ENCODE peak calls at places on chromosomes 12 and 14, in eight cellular contexts. One of them, this sample, is unnamed.

GRCh38 chr12:6643569-6644256 is 3.5 kb downstream of the ACRBP start:
- DNase-seq in GM13977: no peak
- DNase-seq in A549: no peak
- DNase-seq in GM20000: no peak
- DNase-seq in lung: no peak
- DNase-seq in A673: no peak
- DNase-seq in MCF 10A: no peak
- DNase-seq in fibroblast of lung: no peak
- DNase-seq in this sample: no peak

GRCh38 chr14:68145539-68145938 is 326.0 kb downstream of the RAD51B start:
- DNase-seq in fibroblast of lung: peak
- DNase-seq in GM20000: no peak
- DNase-seq in A673: no peak
- DNase-seq in MCF 10A: no peak
- DNase-seq in lung: no peak
- DNase-seq in A549: no peak
- DNase-seq in GM13977: no peak
- DNase-seq in this sample: no peak

GRCh38 chr12:93818488-93819047 is 141.4 kb downstream of the CRADD start:
- DNase-seq in lung: no peak
- DNase-seq in A673: no peak
- DNase-seq in GM13977: no peak
- DNase-seq in MCF 10A: no peak
- DNase-seq in fibroblast of lung: no peak
- DNase-seq in GM20000: no peak
- DNase-seq in A549: no peak
- DNase-seq in this sample: no peak

GRCh38 chr14:88974991-88975835 is 150.8 kb downstream of the TTC8 start:
- DNase-seq in MCF 10A: no peak
- DNase-seq in A549: no peak
- DNase-seq in lung: no peak
- DNase-seq in GM20000: no peak
- DNase-seq in fibroblast of lung: no peak
- DNase-seq in A673: no peak
- DNase-seq in GM13977: no peak
- DNase-seq in this sample: no peak

GRCh38 chr12:55925870-55926737 is 1.6 kb downstream of the PYM1 start:
- DNase-seq in GM13977: no peak
- DNase-seq in lung: no peak
- DNase-seq in GM20000: no peak
- DNase-seq in A673: no peak
- DNase-seq in MCF 10A: no peak
- DNase-seq in A549: no peak
- DNase-seq in fibroblast of lung: no peak
- DNase-seq in this sample: no peak

GRCh38 chr12:51056242-51056641 is 8.1 kb downstream of the LETMD1 start:
- DNase-seq in lung: peak
- DNase-seq in A549: peak
- DNase-seq in fibroblast of lung: peak
- DNase-seq in A673: no peak
- DNase-seq in GM13977: no peak
- DNase-seq in MCF 10A: peak
- DNase-seq in GM20000: no peak
- DNase-seq in this sample: no peak

GRCh38 chr14:102120888-102121287 is 18.8 kb upstream of the WDR20 start:
- DNase-seq in MCF 10A: no peak
- DNase-seq in GM20000: no peak
- DNase-seq in GM13977: no peak
- DNase-seq in fibroblast of lung: no peak
- DNase-seq in A673: no peak
- DNase-seq in lung: no peak
- DNase-seq in A549: no peak
- DNase-seq in this sample: no peak

GRCh38 chr12:19764408-19764807 is 325.1 kb downstream of the AEBP2 start:
- DNase-seq in GM13977: no peak
- DNase-seq in fibroblast of lung: peak
- DNase-seq in A673: no peak
- DNase-seq in lung: no peak
- DNase-seq in MCF 10A: peak
- DNase-seq in GM20000: no peak
- DNase-seq in A549: no peak
- DNase-seq in this sample: no peak

GRCh38 chr14:78154827-78155226 is 15.3 kb upstream of the NRXN3 start:
- DNase-seq in lung: no peak
- DNase-seq in MCF 10A: no peak
- DNase-seq in GM13977: no peak
- DNase-seq in A673: peak
- DNase-seq in A549: peak
- DNase-seq in GM20000: no peak
- DNase-seq in fibroblast of lung: peak
- DNase-seq in this sample: no peak

GRCh38 chr14:55451398-55451797 is 11.0 kb upstream of the TBPL2 start:
- DNase-seq in A549: no peak
- DNase-seq in MCF 10A: peak
- DNase-seq in A673: no peak
- DNase-seq in GM20000: no peak
- DNase-seq in GM13977: no peak
- DNase-seq in lung: no peak
- DNase-seq in fibroblast of lung: no peak
- DNase-seq in this sample: no peak

GRCh38 chr14:55589171-55589570 is 9.2 kb downstream of the KTN1 start:
- DNase-seq in fibroblast of lung: no peak
- DNase-seq in lung: no peak
- DNase-seq in A549: no peak
- DNase-seq in GM20000: no peak
- DNase-seq in A673: no peak
- DNase-seq in GM13977: no peak
- DNase-seq in MCF 10A: peak
- DNase-seq in this sample: no peak

DNA sequence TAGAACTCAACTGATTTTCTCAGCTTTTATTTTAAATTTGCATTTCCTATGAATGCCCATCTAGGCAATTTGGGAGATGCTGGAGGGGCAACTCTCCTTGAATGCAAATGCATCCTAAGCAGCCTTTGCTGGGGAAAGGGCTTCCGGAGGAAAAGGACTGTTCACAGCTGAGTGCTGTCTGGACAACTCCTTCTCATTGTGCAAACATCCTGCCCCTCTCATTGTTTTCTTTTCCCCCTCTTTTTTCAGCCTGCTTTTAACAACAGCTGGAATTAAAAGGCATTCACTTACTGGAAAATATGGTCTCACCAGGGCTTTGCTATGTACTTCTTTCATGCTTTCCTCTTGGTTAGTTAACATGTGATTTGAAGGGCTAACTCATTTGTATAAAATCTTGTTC is 397.8 kb downstream of the FUT8 start:
- DNase-seq in A549: no peak
- DNase-seq in A673: no peak
- DNase-seq in fibroblast of lung: no peak
- DNase-seq in MCF 10A: no peak
- DNase-seq in lung: no peak
- DNase-seq in GM20000: no peak
- DNase-seq in GM13977: no peak
- DNase-seq in this sample: no peak
- TF ChIP-seq CTCF in A549: no peak
- TF ChIP-seq CTCF in A673: no peak
- TF ChIP-seq CTCF in fibroblast of lung: no peak
- TF ChIP-seq CTCF in MCF 10A: no peak
- TF ChIP-seq CTCF in lung: no peak
- TF ChIP-seq CTCF in GM20000: no peak
- TF ChIP-seq CTCF in GM13977: no peak
- TF ChIP-seq CTCF in this sample: no peak

DNA sequence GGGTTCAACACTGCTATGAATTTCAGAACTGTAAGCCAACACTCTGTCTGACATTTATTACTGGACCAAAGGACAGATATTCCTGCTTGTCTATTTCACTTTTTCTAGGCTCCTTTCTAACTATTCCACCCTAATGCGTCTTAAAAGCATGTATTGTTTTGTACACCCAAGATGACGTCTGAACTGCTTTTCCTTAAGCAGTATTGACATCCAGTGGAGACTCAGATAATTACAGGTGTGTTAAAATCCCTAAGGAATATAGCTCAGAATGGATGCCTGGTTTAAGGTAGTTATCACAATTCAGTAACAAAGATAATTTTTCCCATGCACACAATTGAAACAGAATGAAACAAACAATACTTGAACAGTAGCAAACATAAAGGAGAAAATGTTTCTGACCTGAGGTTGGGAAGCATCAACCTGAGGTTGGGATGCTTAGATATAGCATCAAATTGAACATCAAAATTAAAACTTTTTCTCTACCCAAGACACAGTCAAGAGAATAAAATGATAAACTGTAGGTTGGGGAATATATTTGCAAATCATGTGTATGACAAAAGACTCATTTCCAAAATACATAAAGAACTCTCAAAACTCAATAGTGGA is 93.7 kb upstream of the PTPRR start:
- DNase-seq in MCF 10A: peak
- DNase-seq in A549: peak
- DNase-seq in A673: peak
- DNase-seq in lung: no peak
- DNase-seq in fibroblast of lung: peak
- DNase-seq in GM13977: no peak
- DNase-seq in GM20000: no peak
- DNase-seq in this sample: no peak
- TF ChIP-seq CTCF in MCF 10A: peak
- TF ChIP-seq CTCF in A549: peak
- TF ChIP-seq CTCF in A673: peak
- TF ChIP-seq CTCF in lung: peak
- TF ChIP-seq CTCF in fibroblast of lung: peak
- TF ChIP-seq CTCF in GM13977: no peak
- TF ChIP-seq CTCF in GM20000: no peak
- TF ChIP-seq CTCF in this sample: no peak

GRCh38 chr14:49770212-49770817 is 2.4 kb downstream of the KLHDC2 start:
- DNase-seq in fibroblast of lung: peak
- DNase-seq in lung: peak
- DNase-seq in A673: no peak
- DNase-seq in GM20000: no peak
- DNase-seq in MCF 10A: peak
- DNase-seq in GM13977: no peak
- DNase-seq in A549: peak
- DNase-seq in this sample: no peak
- TF ChIP-seq CTCF in fibroblast of lung: no peak
- TF ChIP-seq CTCF in lung: no peak
- TF ChIP-seq CTCF in A673: no peak
- TF ChIP-seq CTCF in GM20000: no peak
- TF ChIP-seq CTCF in MCF 10A: no peak
- TF ChIP-seq CTCF in GM13977: no peak
- TF ChIP-seq CTCF in A549: no peak
- TF ChIP-seq CTCF in this sample: no peak

GRCh38 chr12:64389154-64389553 is 1.4 kb downstream of the C12orf56 start:
- DNase-seq in A673: no peak
- DNase-seq in lung: no peak
- DNase-seq in MCF 10A: no peak
- DNase-seq in A549: no peak
- DNase-seq in GM13977: no peak
- DNase-seq in fibroblast of lung: no peak
- DNase-seq in GM20000: no peak
- DNase-seq in this sample: no peak

GRCh38 chr12:64390275-64390851 is at the start of gene C12orf56:
- DNase-seq in A673: no peak
- DNase-seq in GM20000: peak
- DNase-seq in lung: no peak
- DNase-seq in A549: peak
- DNase-seq in fibroblast of lung: peak
- DNase-seq in MCF 10A: no peak
- DNase-seq in GM13977: peak
- DNase-seq in this sample: no peak

GRCh38 chr12:64387201-64387816 is 3.2 kb downstream of the C12orf56 start:
- DNase-seq in GM20000: no peak
- DNase-seq in MCF 10A: peak
- DNase-seq in GM13977: no peak
- DNase-seq in A673: no peak
- DNase-seq in fibroblast of lung: no peak
- DNase-seq in A549: no peak
- DNase-seq in lung: no peak
- DNase-seq in this sample: no peak

GRCh38 chr12:64395739-64396138 is 5.2 kb upstream of the C12orf56 start:
- DNase-seq in fibroblast of lung: peak
- DNase-seq in GM13977: no peak
- DNase-seq in A549: no peak
- DNase-seq in lung: no peak
- DNase-seq in GM20000: no peak
- DNase-seq in MCF 10A: no peak
- DNase-seq in A673: no peak
- DNase-seq in this sample: no peak

DNA sequence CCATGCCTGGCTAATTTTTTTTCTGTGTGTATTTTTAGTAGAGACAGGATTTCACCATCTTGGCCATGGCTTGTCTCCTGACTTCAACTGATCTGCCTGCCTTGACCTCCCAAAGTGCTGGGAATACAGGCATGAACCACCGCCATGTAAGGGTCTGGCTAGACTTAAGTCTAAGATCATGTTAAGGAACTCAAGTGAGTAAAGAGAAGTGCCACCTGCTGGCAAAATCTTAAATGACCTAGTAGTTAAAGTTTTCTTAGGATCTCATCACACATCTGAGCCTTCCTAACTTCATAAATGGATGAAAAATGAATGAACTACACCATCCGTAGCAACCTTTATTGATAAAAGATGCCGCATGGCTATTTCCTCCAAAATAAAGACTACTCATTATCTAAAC is 1.7 kb upstream of the C12orf56 start:
- DNase-seq in fibroblast of lung: peak
- DNase-seq in GM13977: peak
- DNase-seq in lung: no peak
- DNase-seq in A549: peak
- DNase-seq in GM20000: peak
- DNase-seq in A673: peak
- DNase-seq in MCF 10A: peak
- DNase-seq in this sample: peak
- TF ChIP-seq CTCF in fibroblast of lung: peak
- TF ChIP-seq CTCF in GM13977: peak
- TF ChIP-seq CTCF in lung: no peak
- TF ChIP-seq CTCF in A549: peak
- TF ChIP-seq CTCF in GM20000: peak
- TF ChIP-seq CTCF in A673: peak
- TF ChIP-seq CTCF in MCF 10A: peak
- TF ChIP-seq CTCF in this sample: peak

GRCh38 chr12:88579941-88580871 is at the start of gene KITLG:
- DNase-seq in GM13977: peak
- DNase-seq in GM20000: peak
- DNase-seq in A673: peak
- DNase-seq in A549: peak
- DNase-seq in MCF 10A: peak
- DNase-seq in fibroblast of lung: peak
- DNase-seq in lung: peak
- DNase-seq in this sample: peak
- TF ChIP-seq CTCF in GM13977: no peak
- TF ChIP-seq CTCF in GM20000: no peak
- TF ChIP-seq CTCF in A673: peak
- TF ChIP-seq CTCF in A549: peak
- TF ChIP-seq CTCF in MCF 10A: no peak
- TF ChIP-seq CTCF in fibroblast of lung: peak
- TF ChIP-seq CTCF in lung: peak
- TF ChIP-seq CTCF in this sample: peak

GRCh38 chr14:66758031-66758613 is 250.2 kb downstream of the GPHN start:
- DNase-seq in fibroblast of lung: no peak
- DNase-seq in MCF 10A: no peak
- DNase-seq in lung: no peak
- DNase-seq in GM20000: no peak
- DNase-seq in A673: no peak
- DNase-seq in A549: no peak
- DNase-seq in GM13977: no peak
- DNase-seq in this sample: no peak
- TF ChIP-seq CTCF in fibroblast of lung: no peak
- TF ChIP-seq CTCF in MCF 10A: no peak
- TF ChIP-seq CTCF in lung: no peak
- TF ChIP-seq CTCF in GM20000: peak
- TF ChIP-seq CTCF in A673: peak
- TF ChIP-seq CTCF in A549: no peak
- TF ChIP-seq CTCF in GM13977: no peak
- TF ChIP-seq CTCF in this sample: no peak